ENCODE peak calls at places on chromosomes 1 and 21, in seven cellular contexts. One of them, this sample, is unnamed.

GRCh38 chr1:228337711-228338520 is 68.7 kb downstream of the TRIM11 start:
- DNase-seq in HCT116: no peak
- DNase-seq in HepG2: no peak
- DNase-seq in SK-N-SH: no peak
- DNase-seq in H1: no peak
- DNase-seq in K562: no peak
- DNase-seq in GM12878: no peak
- DNase-seq in this sample: no peak

GRCh38 chr21:46622226-46622625 is 13.2 kb upstream of the PRMT2 start:
- DNase-seq in HCT116: no peak
- DNase-seq in HepG2: peak; percentile 94
- DNase-seq in SK-N-SH: no peak
- DNase-seq in H1: no peak
- DNase-seq in K562: no peak
- DNase-seq in GM12878: no peak
- DNase-seq in this sample: no peak

GRCh38 chr1:88890790-88891317 is 513 bp downstream of the GTF2B start:
- DNase-seq in HCT116: no peak
- DNase-seq in HepG2: peak; percentile 36
- DNase-seq in SK-N-SH: peak; percentile 39
- DNase-seq in H1: no peak
- DNase-seq in K562: peak; percentile 9
- DNase-seq in GM12878: no peak
- DNase-seq in this sample: no peak

GRCh38 chr1:211468595-211468994 is 23.4 kb downstream of the RD3 start:
- DNase-seq in HCT116: no peak
- DNase-seq in HepG2: no peak
- DNase-seq in SK-N-SH: no peak
- DNase-seq in H1: no peak
- DNase-seq in K562: no peak
- DNase-seq in GM12878: no peak
- DNase-seq in this sample: no peak

GRCh38 chr1:203702130-203702577 is 62.8 kb upstream of the LAX1 start:
- DNase-seq in HCT116: peak; percentile 35
- DNase-seq in HepG2: peak; percentile 36
- DNase-seq in SK-N-SH: peak; percentile 74
- DNase-seq in H1: peak; percentile 34
- DNase-seq in K562: peak; percentile 81
- DNase-seq in GM12878: peak; percentile 40
- DNase-seq in this sample: peak; percentile 52

GRCh38 chr1:149997585-149998262 is 12.8 kb downstream of the OTUD7B start:
- DNase-seq in HCT116: no peak
- DNase-seq in HepG2: no peak
- DNase-seq in SK-N-SH: no peak
- DNase-seq in H1: no peak
- DNase-seq in K562: no peak
- DNase-seq in GM12878: peak; percentile 97
- DNase-seq in this sample: no peak

GRCh38 chr1:27538793-27539192 is 48.8 kb upstream of the WASF2 start:
- DNase-seq in HCT116: no peak
- DNase-seq in HepG2: no peak
- DNase-seq in SK-N-SH: no peak
- DNase-seq in H1: no peak
- DNase-seq in K562: peak; percentile 61
- DNase-seq in GM12878: no peak
- DNase-seq in this sample: no peak

GRCh38 chr1:197391303-197392226 is 123.5 kb downstream of the CRB1 start:
- DNase-seq in HCT116: no peak
- DNase-seq in HepG2: no peak
- DNase-seq in SK-N-SH: no peak
- DNase-seq in H1: no peak
- DNase-seq in K562: no peak
- DNase-seq in GM12878: no peak
- DNase-seq in this sample: no peak

GRCh38 chr1:198699167-198700015 is 60.6 kb downstream of the PTPRC start:
- DNase-seq in HCT116: peak; percentile 59
- DNase-seq in HepG2: peak; percentile 30
- DNase-seq in SK-N-SH: no peak
- DNase-seq in H1: no peak
- DNase-seq in K562: peak; percentile 18
- DNase-seq in GM12878: no peak
- DNase-seq in this sample: peak; percentile 43

GRCh38 chr1:44798481-44799365 is 1.5 kb upstream of the PLK3 start:
- DNase-seq in HCT116: no peak
- DNase-seq in HepG2: no peak
- DNase-seq in SK-N-SH: no peak
- DNase-seq in H1: no peak
- DNase-seq in K562: no peak
- DNase-seq in GM12878: no peak
- DNase-seq in this sample: no peak

GRCh38 chr1:201713093-201713810 is 115.7 kb upstream of the IPO9 start:
- DNase-seq in HCT116: peak; percentile 93
- DNase-seq in HepG2: no peak
- DNase-seq in SK-N-SH: no peak
- DNase-seq in H1: no peak
- DNase-seq in K562: no peak
- DNase-seq in GM12878: no peak
- DNase-seq in this sample: peak; percentile 93

GRCh38 chr1:21655259-21655658 is 13.9 kb downstream of the RAP1GAP start:
- DNase-seq in HCT116: no peak
- DNase-seq in HepG2: no peak
- DNase-seq in SK-N-SH: no peak
- DNase-seq in H1: no peak
- DNase-seq in K562: no peak
- DNase-seq in GM12878: no peak
- DNase-seq in this sample: no peak

GRCh38 chr21:31873275-31873695 is 465 bp downstream of the HUNK start:
- DNase-seq in HCT116: no peak
- DNase-seq in HepG2: no peak
- DNase-seq in SK-N-SH: peak; percentile 88
- DNase-seq in H1: no peak
- DNase-seq in K562: no peak
- DNase-seq in GM12878: no peak
- DNase-seq in this sample: no peak

GRCh38 chr21:45326834-45327457 is 39.3 kb upstream of the POFUT2 start:
- DNase-seq in HCT116: no peak
- DNase-seq in HepG2: no peak
- DNase-seq in SK-N-SH: no peak
- DNase-seq in H1: no peak
- DNase-seq in K562: no peak
- DNase-seq in GM12878: no peak
- DNase-seq in this sample: no peak

GRCh38 chr1:179870870-179871269 is 6.7 kb downstream of the TOR1AIP2 start:
- DNase-seq in HCT116: no peak
- DNase-seq in HepG2: no peak
- DNase-seq in SK-N-SH: no peak
- DNase-seq in H1: no peak
- DNase-seq in K562: no peak
- DNase-seq in GM12878: no peak
- DNase-seq in this sample: no peak

GRCh38 chr1:168485048-168485447 is 58.7 kb downstream of the XCL2 start:
- DNase-seq in HCT116: no peak
- DNase-seq in HepG2: no peak
- DNase-seq in SK-N-SH: no peak
- DNase-seq in H1: no peak
- DNase-seq in K562: no peak
- DNase-seq in GM12878: no peak
- DNase-seq in this sample: no peak

GRCh38 chr21:46553993-46554392 is 50.9 kb downstream of the S100B start:
- DNase-seq in HCT116: no peak
- DNase-seq in HepG2: no peak
- DNase-seq in SK-N-SH: no peak
- DNase-seq in H1: no peak
- DNase-seq in K562: no peak
- DNase-seq in GM12878: no peak
- DNase-seq in this sample: no peak

GRCh38 chr1:26739251-26739914 is 43.6 kb downstream of the ARID1A start:
- DNase-seq in HCT116: no peak
- DNase-seq in HepG2: no peak
- DNase-seq in SK-N-SH: no peak
- DNase-seq in H1: no peak
- DNase-seq in K562: no peak
- DNase-seq in GM12878: no peak
- DNase-seq in this sample: no peak

GRCh38 chr1:7199077-7199779 is 414.0 kb downstream of the CAMTA1 start:
- DNase-seq in HCT116: no peak
- DNase-seq in HepG2: no peak
- DNase-seq in SK-N-SH: no peak
- DNase-seq in H1: no peak
- DNase-seq in K562: no peak
- DNase-seq in GM12878: no peak
- DNase-seq in this sample: no peak

GRCh38 chr1:30417701-30418425 is 305.5 kb downstream of the MATN1 start:
- DNase-seq in HCT116: no peak
- DNase-seq in HepG2: no peak
- DNase-seq in SK-N-SH: no peak
- DNase-seq in H1: no peak
- DNase-seq in K562: no peak
- DNase-seq in GM12878: no peak
- DNase-seq in this sample: no peak

GRCh38 chr1:109977225-109977624 is 7.3 kb upstream of the AHCYL1 start:
- DNase-seq in HCT116: no peak
- DNase-seq in HepG2: no peak
- DNase-seq in SK-N-SH: no peak
- DNase-seq in H1: no peak
- DNase-seq in K562: no peak
- DNase-seq in GM12878: no peak
- DNase-seq in this sample: no peak

GRCh38 chr1:165375623-165376022 is 19.1 kb upstream of the LMX1A start:
- DNase-seq in HCT116: no peak
- DNase-seq in HepG2: no peak
- DNase-seq in SK-N-SH: no peak
- DNase-seq in H1: no peak
- DNase-seq in K562: no peak
- DNase-seq in GM12878: no peak
- DNase-seq in this sample: no peak

GRCh38 chr1:11391891-11392290 is 87.1 kb upstream of the DISP3 start:
- DNase-seq in HCT116: no peak
- DNase-seq in HepG2: no peak
- DNase-seq in SK-N-SH: no peak
- DNase-seq in H1: no peak
- DNase-seq in K562: no peak
- DNase-seq in GM12878: no peak
- DNase-seq in this sample: no peak

GRCh38 chr1:225847610-225848009 is 34.6 kb downstream of the TMEM63A start:
- DNase-seq in HCT116: no peak
- DNase-seq in HepG2: no peak
- DNase-seq in SK-N-SH: no peak
- DNase-seq in H1: no peak
- DNase-seq in K562: no peak
- DNase-seq in GM12878: no peak
- DNase-seq in this sample: no peak

GRCh38 chr1:24905355-24905978 is 24.6 kb downstream of the RUNX3 start:
- DNase-seq in HCT116: no peak
- DNase-seq in HepG2: no peak
- DNase-seq in SK-N-SH: no peak
- DNase-seq in H1: no peak
- DNase-seq in K562: no peak
- DNase-seq in GM12878: no peak
- DNase-seq in this sample: no peak

GRCh38 chr1:70071597-70071996 is 133.8 kb downstream of the LRRC40 start:
- DNase-seq in HCT116: no peak
- DNase-seq in HepG2: no peak
- DNase-seq in SK-N-SH: no peak
- DNase-seq in H1: no peak
- DNase-seq in K562: no peak
- DNase-seq in GM12878: no peak
- DNase-seq in this sample: no peak

GRCh38 chr1:29793101-29793546 is 556.8 kb downstream of the PTPRU start:
- DNase-seq in HCT116: peak; percentile 61
- DNase-seq in HepG2: peak; percentile 74
- DNase-seq in SK-N-SH: peak; percentile 74
- DNase-seq in H1: peak; percentile 62
- DNase-seq in K562: peak; percentile 73
- DNase-seq in GM12878: no peak
- DNase-seq in this sample: peak; percentile 51

GRCh38 chr1:157994081-157994581 is 686 bp downstream of the KIRREL1 start:
- DNase-seq in HCT116: no peak
- DNase-seq in HepG2: no peak
- DNase-seq in SK-N-SH: peak; percentile 17
- DNase-seq in H1: no peak
- DNase-seq in K562: no peak
- DNase-seq in GM12878: no peak
- DNase-seq in this sample: no peak
- H3K27ac ChIP-seq in HCT116: peak overlapping the region; percentile 64
- H3K27ac ChIP-seq in HepG2: no peak overlapping the region
- H3K27ac ChIP-seq in SK-N-SH: peak overlapping the region; percentile 54
- H3K27ac ChIP-seq in H1: peak overlapping the region; percentile 23
- H3K27ac ChIP-seq in K562: no peak overlapping the region
- H3K27ac ChIP-seq in GM12878: no peak overlapping the region
- H3K27ac ChIP-seq in this sample: peak overlapping the region; percentile 94

DNA sequence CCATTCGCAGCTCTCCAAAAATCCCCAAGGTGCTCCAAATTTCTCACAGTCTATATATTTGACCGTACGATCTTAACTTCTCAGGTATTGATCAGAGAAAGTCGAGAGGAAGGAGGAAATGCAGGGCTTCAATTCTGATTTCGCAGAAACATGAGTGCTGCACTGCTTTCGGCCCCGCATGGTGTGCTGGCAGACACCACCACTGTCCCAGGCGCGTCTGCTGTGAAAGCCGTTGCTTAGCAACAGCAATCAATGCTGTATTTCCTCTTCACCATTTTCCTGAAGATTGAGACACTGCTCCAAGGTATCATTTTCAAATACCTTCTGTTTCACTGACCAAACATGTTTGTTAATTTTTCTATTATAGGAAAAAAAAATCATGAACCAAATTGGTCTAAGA is 296.3 kb downstream of the SMYD3 start:
- DNase-seq in HCT116: no peak
- DNase-seq in HepG2: no peak
- DNase-seq in SK-N-SH: peak; percentile 39
- DNase-seq in H1: no peak
- DNase-seq in K562: no peak
- DNase-seq in GM12878: no peak
- DNase-seq in this sample: no peak
- TF ChIP-seq SIN3A in HCT116: no peak
- TF ChIP-seq SIN3A in HepG2: no peak
- TF ChIP-seq SIN3A in SK-N-SH: no peak
- TF ChIP-seq SIN3A in H1: no peak
- TF ChIP-seq SIN3A in K562: no peak
- TF ChIP-seq SIN3A in GM12878: no peak
- TF ChIP-seq SIN3A in this sample: no peak

GRCh38 chr1:90841477-90841876 is 124.4 kb upstream of the BARHL2 start:
- DNase-seq in HCT116: no peak
- DNase-seq in HepG2: no peak
- DNase-seq in SK-N-SH: no peak
- DNase-seq in H1: no peak
- DNase-seq in K562: no peak
- DNase-seq in GM12878: no peak
- DNase-seq in this sample: no peak
- H3K4me3 ChIP-seq in HCT116: no peak overlapping the region
- H3K4me3 ChIP-seq in HepG2: no peak overlapping the region
- H3K4me3 ChIP-seq in SK-N-SH: no peak overlapping the region
- H3K4me3 ChIP-seq in H1: peak overlapping the region; percentile 36
- H3K4me3 ChIP-seq in K562: no peak overlapping the region
- H3K4me3 ChIP-seq in GM12878: no peak overlapping the region
- H3K4me3 ChIP-seq in this sample: no peak overlapping the region

GRCh38 chr1:43152866-43153265 is 19.2 kb downstream of the EBNA1BP2 start:
- DNase-seq in HCT116: no peak
- DNase-seq in HepG2: no peak
- DNase-seq in SK-N-SH: no peak
- DNase-seq in H1: no peak
- DNase-seq in K562: no peak
- DNase-seq in GM12878: no peak
- DNase-seq in this sample: no peak
- H3K27ac ChIP-seq in HCT116: no peak overlapping the region
- H3K27ac ChIP-seq in HepG2: no peak overlapping the region
- H3K27ac ChIP-seq in SK-N-SH: no peak overlapping the region
- H3K27ac ChIP-seq in H1: no peak overlapping the region
- H3K27ac ChIP-seq in K562: no peak overlapping the region
- H3K27ac ChIP-seq in GM12878: no peak overlapping the region
- H3K27ac ChIP-seq in this sample: no peak overlapping the region